ENCODE peak calls at places on chromosomes 3 and 15, in four cellular contexts. One of them, this sample, is unnamed.

GRCh38 chr15:64536244-64536836 is 76.0 kb downstream of the ZNF609 start:
- DNase-seq in tibial artery: no peak
- DNase-seq in activated T-cell treated with anti-CD3 and anti-CD28 coated beads, Interleukin-2, amount 50 U/mL, for 4 hours: peak; percentile 10
- DNase-seq in iPS DF 19.7: no peak
- DNase-seq in this sample: no peak

GRCh38 chr3:187367561-187368103 is 553 bp upstream of the RTP4 start:
- DNase-seq in tibial artery: no peak
- DNase-seq in activated T-cell treated with anti-CD3 and anti-CD28 coated beads, Interleukin-2, amount 50 U/mL, for 4 hours: no peak
- DNase-seq in iPS DF 19.7: no peak
- DNase-seq in this sample: no peak

GRCh38 chr15:98580577-98580976 is 67.8 kb upstream of the IGF1R start:
- DNase-seq in tibial artery: no peak
- DNase-seq in activated T-cell treated with anti-CD3 and anti-CD28 coated beads, Interleukin-2, amount 50 U/mL, for 4 hours: no peak
- DNase-seq in iPS DF 19.7: no peak
- DNase-seq in this sample: no peak

GRCh38 chr15:82020588-82020987 is 25.2 kb downstream of the MEX3B start:
- DNase-seq in tibial artery: no peak
- DNase-seq in activated T-cell treated with anti-CD3 and anti-CD28 coated beads, Interleukin-2, amount 50 U/mL, for 4 hours: no peak
- DNase-seq in iPS DF 19.7: no peak
- DNase-seq in this sample: no peak

GRCh38 chr3:56976666-56977560 is 83.6 kb upstream of the SPATA12 start:
- DNase-seq in tibial artery: no peak
- DNase-seq in activated T-cell treated with anti-CD3 and anti-CD28 coated beads, Interleukin-2, amount 50 U/mL, for 4 hours: no peak
- DNase-seq in iPS DF 19.7: no peak
- DNase-seq in this sample: no peak

GRCh38 chr15:83947156-83947555 is 288.4 kb upstream of the GOLGA6L4 start:
- DNase-seq in tibial artery: no peak
- DNase-seq in activated T-cell treated with anti-CD3 and anti-CD28 coated beads, Interleukin-2, amount 50 U/mL, for 4 hours: no peak
- DNase-seq in iPS DF 19.7: no peak
- DNase-seq in this sample: no peak

GRCh38 chr15:31606261-31606669 is 279.6 kb downstream of the KLF13 start:
- DNase-seq in tibial artery: no peak
- DNase-seq in activated T-cell treated with anti-CD3 and anti-CD28 coated beads, Interleukin-2, amount 50 U/mL, for 4 hours: no peak
- DNase-seq in iPS DF 19.7: no peak
- DNase-seq in this sample: no peak

GRCh38 chr3:25513642-25514266 is 85.7 kb downstream of the RARB start:
- DNase-seq in tibial artery: no peak
- DNase-seq in activated T-cell treated with anti-CD3 and anti-CD28 coated beads, Interleukin-2, amount 50 U/mL, for 4 hours: no peak
- DNase-seq in iPS DF 19.7: no peak
- DNase-seq in this sample: no peak

GRCh38 chr15:85588657-85589056 is 206.1 kb downstream of the KLHL25 start:
- DNase-seq in tibial artery: no peak
- DNase-seq in activated T-cell treated with anti-CD3 and anti-CD28 coated beads, Interleukin-2, amount 50 U/mL, for 4 hours: no peak
- DNase-seq in iPS DF 19.7: no peak
- DNase-seq in this sample: no peak

GRCh38 chr3:23648326-23648964 is 157.3 kb upstream of the UBE2E1 start:
- DNase-seq in tibial artery: no peak
- DNase-seq in activated T-cell treated with anti-CD3 and anti-CD28 coated beads, Interleukin-2, amount 50 U/mL, for 4 hours: no peak
- DNase-seq in iPS DF 19.7: no peak
- DNase-seq in this sample: no peak

GRCh38 chr3:15756505-15756904 is 41.3 kb downstream of the ANKRD28 start:
- DNase-seq in tibial artery: no peak
- DNase-seq in activated T-cell treated with anti-CD3 and anti-CD28 coated beads, Interleukin-2, amount 50 U/mL, for 4 hours: no peak
- DNase-seq in iPS DF 19.7: no peak
- DNase-seq in this sample: no peak

GRCh38 chr3:167866321-167866720 is 130.8 kb downstream of the SERPINI1 start:
- DNase-seq in tibial artery: no peak
- DNase-seq in activated T-cell treated with anti-CD3 and anti-CD28 coated beads, Interleukin-2, amount 50 U/mL, for 4 hours: no peak
- DNase-seq in iPS DF 19.7: no peak
- DNase-seq in this sample: no peak

GRCh38 chr15:25178835-25179672 is 224.3 kb downstream of the SNRPN start:
- DNase-seq in tibial artery: no peak
- DNase-seq in activated T-cell treated with anti-CD3 and anti-CD28 coated beads, Interleukin-2, amount 50 U/mL, for 4 hours: peak; percentile 4
- DNase-seq in iPS DF 19.7: no peak
- DNase-seq in this sample: no peak

GRCh38 chr3:183478501-183478900 is 50.1 kb upstream of the MCF2L2 start:
- DNase-seq in tibial artery: no peak
- DNase-seq in activated T-cell treated with anti-CD3 and anti-CD28 coated beads, Interleukin-2, amount 50 U/mL, for 4 hours: no peak
- DNase-seq in iPS DF 19.7: no peak
- DNase-seq in this sample: no peak

GRCh38 chr3:130609166-130609574 is 92.2 kb downstream of the COL6A6 start:
- DNase-seq in tibial artery: peak; percentile 68
- DNase-seq in activated T-cell treated with anti-CD3 and anti-CD28 coated beads, Interleukin-2, amount 50 U/mL, for 4 hours: no peak
- DNase-seq in iPS DF 19.7: no peak
- DNase-seq in this sample: no peak

GRCh38 chr3:150544040-150544439 is 2.3 kb downstream of the SERP1 start:
- DNase-seq in tibial artery: no peak
- DNase-seq in activated T-cell treated with anti-CD3 and anti-CD28 coated beads, Interleukin-2, amount 50 U/mL, for 4 hours: no peak
- DNase-seq in iPS DF 19.7: no peak
- DNase-seq in this sample: no peak

GRCh38 chr3:17494117-17494809 is 248.2 kb downstream of the TBC1D5 start:
- DNase-seq in tibial artery: peak; percentile 88
- DNase-seq in activated T-cell treated with anti-CD3 and anti-CD28 coated beads, Interleukin-2, amount 50 U/mL, for 4 hours: no peak
- DNase-seq in iPS DF 19.7: no peak
- DNase-seq in this sample: no peak

GRCh38 chr3:169760479-169760878 is 4.4 kb downstream of the TERC start:
- DNase-seq in tibial artery: no peak
- DNase-seq in activated T-cell treated with anti-CD3 and anti-CD28 coated beads, Interleukin-2, amount 50 U/mL, for 4 hours: no peak
- DNase-seq in iPS DF 19.7: no peak
- DNase-seq in this sample: no peak